ENCODE peak calls at places on chromosomes 12 and 14, in four cellular contexts. One of them, this sample, is unnamed.

GRCh38 chr12:38898001-38898684 is 7.2 kb downstream of the CPNE8 start:
- DNase-seq in left ventricle myocardium inferior: no peak
- DNase-seq in HepG2: no peak
- DNase-seq in hepatocyte: no peak
- DNase-seq in this sample: no peak

GRCh38 chr12:123882306-123882705 is 90.3 kb downstream of the CCDC92 start:
- DNase-seq in left ventricle myocardium inferior: no peak
- DNase-seq in HepG2: no peak
- DNase-seq in hepatocyte: no peak
- DNase-seq in this sample: no peak

GRCh38 chr12:7935773-7936581 is at the start of gene SLC2A3:
- DNase-seq in left ventricle myocardium inferior: peak
- DNase-seq in HepG2: peak
- DNase-seq in hepatocyte: peak
- DNase-seq in this sample: peak

GRCh38 chr12:101277443-101277842 is 2.5 kb upstream of the UTP20 start:
- DNase-seq in left ventricle myocardium inferior: no peak
- DNase-seq in HepG2: no peak
- DNase-seq in hepatocyte: no peak
- DNase-seq in this sample: no peak

GRCh38 chr12:48119834-48120195 is 651 bp downstream of the PFKM start:
- DNase-seq in left ventricle myocardium inferior: no peak
- DNase-seq in HepG2: no peak
- DNase-seq in hepatocyte: no peak
- DNase-seq in this sample: no peak

GRCh38 chr14:60188115-60188514 is 22.9 kb upstream of the DHRS7 start:
- DNase-seq in left ventricle myocardium inferior: no peak
- DNase-seq in HepG2: no peak
- DNase-seq in hepatocyte: no peak
- DNase-seq in this sample: no peak

GRCh38 chr12:12219664-12220063 is 47.2 kb downstream of the LRP6 start:
- DNase-seq in left ventricle myocardium inferior: no peak
- DNase-seq in HepG2: peak
- DNase-seq in hepatocyte: no peak
- DNase-seq in this sample: no peak

GRCh38 chr12:68768431-68768934 is 22.5 kb downstream of the SLC35E3 start:
- DNase-seq in left ventricle myocardium inferior: no peak
- DNase-seq in HepG2: no peak
- DNase-seq in hepatocyte: no peak
- DNase-seq in this sample: no peak

GRCh38 chr14:20455355-20456300 is 602 bp downstream of the APEX1 start:
- DNase-seq in left ventricle myocardium inferior: no peak
- DNase-seq in HepG2: no peak
- DNase-seq in hepatocyte: peak
- DNase-seq in this sample: peak

GRCh38 chr14:90423166-90423565 is 26.3 kb downstream of the CALM1 start:
- DNase-seq in left ventricle myocardium inferior: no peak
- DNase-seq in HepG2: no peak
- DNase-seq in hepatocyte: no peak
- DNase-seq in this sample: no peak

GRCh38 chr14:23605931-23606585 is 27.5 kb upstream of the JPH4 start:
- DNase-seq in left ventricle myocardium inferior: no peak
- DNase-seq in HepG2: no peak
- DNase-seq in hepatocyte: no peak
- DNase-seq in this sample: no peak

GRCh38 chr12:20415013-20415412 is 46.7 kb downstream of the PDE3A start:
- DNase-seq in left ventricle myocardium inferior: peak
- DNase-seq in HepG2: no peak
- DNase-seq in hepatocyte: no peak
- DNase-seq in this sample: peak

GRCh38 chr12:122064034-122064777 is 14.3 kb upstream of the MLXIP start:
- DNase-seq in left ventricle myocardium inferior: peak
- DNase-seq in HepG2: peak
- DNase-seq in hepatocyte: peak
- DNase-seq in this sample: peak

GRCh38 chr12:96810477-96810876 is 96.6 kb upstream of the NEDD1 start:
- DNase-seq in left ventricle myocardium inferior: no peak
- DNase-seq in HepG2: no peak
- DNase-seq in hepatocyte: no peak
- DNase-seq in this sample: no peak

GRCh38 chr14:23136566-23137133 is 17.6 kb upstream of the CEBPE start:
- DNase-seq in left ventricle myocardium inferior: no peak
- DNase-seq in HepG2: no peak
- DNase-seq in hepatocyte: no peak
- DNase-seq in this sample: no peak

GRCh38 chr12:78483767-78484315 is 380.7 kb upstream of the SYT1 start:
- DNase-seq in left ventricle myocardium inferior: no peak
- DNase-seq in HepG2: no peak
- DNase-seq in hepatocyte: no peak
- DNase-seq in this sample: no peak

GRCh38 chr12:49330631-49331359 is 6.2 kb downstream of the C1QL4 start:
- DNase-seq in left ventricle myocardium inferior: no peak
- DNase-seq in HepG2: no peak
- DNase-seq in hepatocyte: peak
- DNase-seq in this sample: no peak

GRCh38 chr14:79136437-79137430 is 966.6 kb downstream of the NRXN3 start:
- DNase-seq in left ventricle myocardium inferior: no peak
- DNase-seq in HepG2: no peak
- DNase-seq in hepatocyte: no peak
- DNase-seq in this sample: no peak

GRCh38 chr12:15580431-15580830 is 208.8 kb downstream of the EPS8 start:
- DNase-seq in left ventricle myocardium inferior: no peak
- DNase-seq in HepG2: no peak
- DNase-seq in hepatocyte: no peak
- DNase-seq in this sample: peak

GRCh38 chr14:105986896-105987284 is 460.5 kb downstream of the TMEM121 start:
- DNase-seq in left ventricle myocardium inferior: no peak
- DNase-seq in HepG2: no peak
- DNase-seq in hepatocyte: no peak
- DNase-seq in this sample: no peak

GRCh38 chr14:103286460-103286859 is 47.6 kb upstream of the EIF5 start:
- DNase-seq in left ventricle myocardium inferior: no peak
- DNase-seq in HepG2: no peak
- DNase-seq in hepatocyte: no peak
- DNase-seq in this sample: no peak

GRCh38 chr12:1047898-1048660 is 57.1 kb downstream of the ERC1 start:
- DNase-seq in left ventricle myocardium inferior: no peak
- DNase-seq in HepG2: no peak
- DNase-seq in hepatocyte: no peak
- DNase-seq in this sample: no peak

GRCh38 chr14:42110167-42110566 is 503.5 kb downstream of the LRFN5 start:
- DNase-seq in left ventricle myocardium inferior: no peak
- DNase-seq in HepG2: peak
- DNase-seq in hepatocyte: no peak
- DNase-seq in this sample: no peak

GRCh38 chr14:103522028-103522581 is 525 bp downstream of the CKB start:
- DNase-seq in left ventricle myocardium inferior: peak
- DNase-seq in HepG2: no peak
- DNase-seq in hepatocyte: no peak
- DNase-seq in this sample: no peak

GRCh38 chr12:52526511-52526951 is 6.3 kb upstream of the KRT5 start:
- DNase-seq in left ventricle myocardium inferior: no peak
- DNase-seq in HepG2: no peak
- DNase-seq in hepatocyte: no peak
- DNase-seq in this sample: no peak

GRCh38 chr12:50764116-50764860 is 387 bp downstream of the ATF1 start:
- DNase-seq in left ventricle myocardium inferior: no peak
- DNase-seq in HepG2: no peak
- DNase-seq in hepatocyte: peak
- DNase-seq in this sample: no peak

GRCh38 chr12:116420476-116420875 is 138.7 kb upstream of the MAP1LC3B2 start:
- DNase-seq in left ventricle myocardium inferior: no peak
- DNase-seq in HepG2: no peak
- DNase-seq in hepatocyte: no peak
- DNase-seq in this sample: no peak

GRCh38 chr12:51686727-51687126 is 95.7 kb downstream of the SCN8A start:
- DNase-seq in left ventricle myocardium inferior: no peak
- DNase-seq in HepG2: no peak
- DNase-seq in hepatocyte: no peak
- DNase-seq in this sample: no peak

DNA sequence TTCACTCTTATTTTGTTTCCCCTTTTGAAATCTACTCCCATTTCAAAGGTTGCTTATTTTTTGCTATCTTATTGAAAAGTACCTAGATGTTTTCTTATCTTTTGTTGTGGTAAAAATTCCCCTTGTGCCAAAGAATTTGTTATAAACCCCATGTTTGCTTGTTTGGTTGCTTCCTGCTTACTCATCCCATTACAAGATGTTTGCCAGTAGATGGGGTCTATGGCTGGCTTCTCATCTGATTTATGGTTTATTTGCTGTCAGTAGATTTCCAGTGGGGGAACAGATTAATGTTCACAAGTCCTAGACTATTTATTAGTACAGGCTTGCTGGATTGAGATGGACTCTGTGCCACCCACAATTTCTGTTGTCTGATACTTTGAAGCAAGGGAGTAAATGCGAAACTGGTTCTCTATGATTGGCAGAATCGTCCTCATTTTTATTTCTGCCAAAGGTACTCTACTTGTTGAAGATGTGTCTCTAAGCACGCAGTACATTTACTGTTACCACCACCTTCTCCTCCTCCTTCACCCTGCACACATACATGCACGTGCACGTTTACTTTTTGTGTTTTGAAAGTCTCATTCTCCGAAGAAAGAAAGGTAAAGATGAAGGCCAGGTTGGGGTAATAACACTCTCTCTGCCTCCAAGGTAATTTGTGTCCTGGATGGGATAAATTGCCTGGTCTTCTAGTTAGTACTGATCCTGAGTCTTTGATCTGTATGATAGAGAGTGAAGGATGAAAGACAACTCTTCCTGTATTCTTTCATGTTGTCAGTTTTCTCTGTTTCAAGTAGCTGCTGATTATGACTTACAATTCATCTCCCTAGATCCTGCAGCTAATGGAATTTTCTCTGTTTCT is 117.2 kb upstream of the ATP2B1 start:
- DNase-seq in left ventricle myocardium inferior: no peak
- DNase-seq in HepG2: no peak
- DNase-seq in hepatocyte: no peak
- DNase-seq in this sample: peak
- H3K4me3 ChIP-seq in left ventricle myocardium inferior: no peak
- H3K4me3 ChIP-seq in HepG2: no peak
- H3K4me3 ChIP-seq in hepatocyte: no peak
- H3K4me3 ChIP-seq in this sample: no peak

GRCh38 chr12:31278445-31279242 is 47.3 kb downstream of the SINHCAF start:
- DNase-seq in left ventricle myocardium inferior: no peak
- DNase-seq in HepG2: peak
- DNase-seq in hepatocyte: no peak
- DNase-seq in this sample: no peak

GRCh38 chr12:31275491-31275890 is 50.5 kb downstream of the SINHCAF start:
- DNase-seq in left ventricle myocardium inferior: no peak
- DNase-seq in HepG2: no peak
- DNase-seq in hepatocyte: no peak
- DNase-seq in this sample: no peak

GRCh38 chr12:31277081-31277480 is 48.9 kb downstream of the SINHCAF start:
- DNase-seq in left ventricle myocardium inferior: no peak
- DNase-seq in HepG2: no peak
- DNase-seq in hepatocyte: no peak
- DNase-seq in this sample: no peak

GRCh38 chr12:31272607-31273225 is 53.2 kb downstream of the SINHCAF start:
- DNase-seq in left ventricle myocardium inferior: no peak
- DNase-seq in HepG2: no peak
- DNase-seq in hepatocyte: no peak
- DNase-seq in this sample: no peak

DNA sequence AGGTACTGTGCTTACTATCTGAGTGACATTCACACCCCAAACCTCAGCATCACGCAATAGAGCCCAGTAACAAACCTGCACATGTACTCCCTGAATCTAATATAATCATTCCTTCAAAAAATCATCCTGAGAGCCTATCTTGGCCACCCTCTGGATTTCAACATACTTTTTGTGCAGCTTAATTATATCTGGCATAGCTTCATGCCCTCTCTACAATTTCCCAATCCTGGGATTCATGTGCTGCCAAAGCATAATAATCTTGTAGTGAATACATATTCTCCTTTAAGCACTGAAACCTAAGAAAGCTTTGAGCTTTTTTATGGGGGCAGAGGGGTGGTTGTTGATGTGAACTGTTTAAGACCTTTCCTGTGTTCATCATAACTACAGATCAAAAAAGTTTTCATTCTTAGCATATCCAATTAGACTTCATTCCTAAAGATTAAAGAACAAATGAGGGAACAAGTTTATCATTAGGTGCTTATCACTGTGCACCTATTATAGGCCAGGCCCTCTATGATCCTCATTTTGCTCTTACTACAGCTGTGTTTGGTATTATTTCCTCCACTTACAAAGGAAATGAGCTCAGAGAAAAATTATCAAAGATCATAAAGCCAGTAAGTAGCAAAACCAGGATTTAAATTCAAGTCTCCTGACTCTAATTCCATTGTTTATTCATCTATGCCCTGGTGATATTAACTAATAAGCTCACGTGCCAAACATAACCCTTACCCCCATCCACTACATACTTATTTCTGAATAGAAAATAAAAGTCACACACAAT is 51.2 kb downstream of the SINHCAF start:
- DNase-seq in left ventricle myocardium inferior: no peak
- DNase-seq in HepG2: no peak
- DNase-seq in hepatocyte: no peak
- DNase-seq in this sample: no peak
- H3K27ac ChIP-seq in left ventricle myocardium inferior: no peak
- H3K27ac ChIP-seq in HepG2: no peak
- H3K27ac ChIP-seq in hepatocyte: no peak
- H3K27ac ChIP-seq in this sample: no peak

DNA sequence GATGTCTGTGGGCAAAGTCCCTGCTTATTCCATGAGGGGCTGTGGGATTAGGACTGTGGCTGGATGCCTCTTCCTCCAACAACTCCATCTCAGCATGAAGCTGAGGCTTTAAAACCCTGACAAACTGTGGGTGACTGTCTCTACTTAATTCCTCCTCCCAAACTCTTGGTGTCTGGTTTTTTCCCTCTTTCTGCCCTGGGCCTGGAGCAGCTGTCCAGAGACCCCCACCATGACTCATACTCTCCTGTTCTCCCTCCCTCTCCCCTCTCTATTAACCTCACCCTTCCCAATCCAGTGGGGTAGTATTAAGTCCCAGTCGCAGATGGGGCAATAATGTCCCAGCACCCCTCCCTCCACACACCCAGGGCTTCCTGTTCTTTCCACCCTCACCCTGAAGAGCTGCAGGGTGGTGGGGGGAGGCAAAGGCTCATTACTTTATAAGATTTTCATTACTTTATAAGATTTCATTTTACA is 2.1 kb upstream of the DNAJC14 start:
- DNase-seq in left ventricle myocardium inferior: no peak
- DNase-seq in HepG2: no peak
- DNase-seq in hepatocyte: no peak
- DNase-seq in this sample: no peak
- H3K4me3 ChIP-seq in left ventricle myocardium inferior: peak
- H3K4me3 ChIP-seq in HepG2: peak
- H3K4me3 ChIP-seq in hepatocyte: peak
- H3K4me3 ChIP-seq in this sample: no peak

GRCh38 chr12:57741413-57741789 is 2.9 kb upstream of the AGAP2 start:
- DNase-seq in left ventricle myocardium inferior: no peak
- DNase-seq in HepG2: no peak
- DNase-seq in hepatocyte: no peak
- DNase-seq in this sample: no peak
- H3K27ac ChIP-seq in left ventricle myocardium inferior: peak
- H3K27ac ChIP-seq in HepG2: no peak
- H3K27ac ChIP-seq in hepatocyte: no peak
- H3K27ac ChIP-seq in this sample: no peak

GRCh38 chr14:80930095-80930494 is 11.4 kb downstream of the CEP128 start:
- DNase-seq in left ventricle myocardium inferior: no peak
- DNase-seq in HepG2: no peak
- DNase-seq in hepatocyte: no peak
- DNase-seq in this sample: no peak
- H3K4me3 ChIP-seq in left ventricle myocardium inferior: no peak
- H3K4me3 ChIP-seq in HepG2: no peak
- H3K4me3 ChIP-seq in hepatocyte: no peak
- H3K4me3 ChIP-seq in this sample: no peak

GRCh38 chr12:92753976-92754885 is 51.4 kb downstream of the PLEKHG7 start:
- DNase-seq in left ventricle myocardium inferior: no peak
- DNase-seq in HepG2: no peak
- DNase-seq in hepatocyte: no peak
- DNase-seq in this sample: no peak
- H3K27ac ChIP-seq in left ventricle myocardium inferior: peak
- H3K27ac ChIP-seq in HepG2: no peak
- H3K27ac ChIP-seq in hepatocyte: peak
- H3K27ac ChIP-seq in this sample: no peak

This sample was measured in small intestine.